ENCODE peak calls at places on chromosomes 12 and 14, in four cellular contexts. U, K, O and I are unnamed samples.

GRCh38 chr14:22251090-22251489 is 337.9 kb downstream of the DAD1 start:
- DNase-seq in U (no peak), K (no peak), O (no peak), I (no peak)

GRCh38 chr12:48183091-48183875 is at the start of gene CCDC184:
- DNase-seq in U (peak), K (peak), O (no peak), I (peak)

GRCh38 chr12:45216297-45216982 is 545 bp downstream of the ANO6 start:
- DNase-seq in U (peak), K (peak), O (peak), I (peak)

GRCh38 chr14:101184104-101184455 is 280.6 kb upstream of the RTL1 start:
- DNase-seq in U (peak), K (no peak), O (no peak), I (no peak)

GRCh38 chr12:92462049-92462448 is 240.7 kb upstream of the PLEKHG7 start:
- DNase-seq in U (no peak), K (no peak), O (peak), I (no peak)

GRCh38 chr14:32491413-32492016 is 162.4 kb downstream of the AKAP6 start:
- DNase-seq in U (no peak), K (no peak), O (no peak), I (no peak)

GRCh38 chr14:101721951-101722661 is 39.4 kb upstream of the PPP2R5C start:
- DNase-seq in U (no peak), K (no peak), O (peak), I (no peak)

GRCh38 chr14:36845346-36846042 is 183.8 kb downstream of the PAX9 start:
- DNase-seq in U (no peak), K (no peak), O (no peak), I (no peak)

GRCh38 chr14:52253503-52253902 is 14.0 kb upstream of the PTGDR start:
- DNase-seq in U (no peak), K (peak), O (no peak), I (no peak)

GRCh38 chr14:61382842-61383241 is 61.5 kb downstream of the PRKCH start:
- DNase-seq in U (no peak), K (no peak), O (no peak), I (no peak)

GRCh38 chr14:77051101-77051500 is 22.6 kb upstream of the IRF2BPL start:
- DNase-seq in U (peak), K (no peak), O (no peak), I (no peak)

GRCh38 chr12:67430708-67431335 is 161.7 kb downstream of the CAND1 start:
- DNase-seq in U (no peak), K (peak), O (no peak), I (no peak)

GRCh38 chr14:24298892-24299254 is 707 bp downstream of the DHRS1 start:
- DNase-seq in U (no peak), K (no peak), O (peak), I (peak)

GRCh38 chr12:106081606-106082005 is 57.1 kb downstream of the NUAK1 start:
- DNase-seq in U (no peak), K (no peak), O (peak), I (no peak)

GRCh38 chr14:104562606-104563005 is 17.0 kb upstream of the C14orf180 start:
- DNase-seq in U (no peak), K (no peak), O (no peak), I (no peak)

GRCh38 chr14:29846339-29847129 is 81.1 kb downstream of the PRKD1 start:
- DNase-seq in U (no peak), K (no peak), O (no peak), I (no peak)

GRCh38 chr12:82966160-82966559 is 279.5 kb downstream of the TMTC2 start:
- DNase-seq in U (no peak), K (no peak), O (no peak), I (no peak)

GRCh38 chr12:8108808-8109398 is 14.5 kb upstream of the CLEC4A start:
- DNase-seq in U (peak), K (peak), O (peak), I (peak)

GRCh38 chr12:51906452-51907082 is 737 bp upstream of the ACVRL1 start:
- DNase-seq in U (peak), K (no peak), O (no peak), I (no peak)

GRCh38 chr12:124238886-124239285 is 56.0 kb upstream of the RFLNA start:
- DNase-seq in U (no peak), K (no peak), O (peak), I (no peak)

GRCh38 chr12:48956279-48957140 is 777 bp downstream of the ARF3 start:
- DNase-seq in U (peak), K (peak), O (peak), I (peak)

GRCh38 chr12:79400481-79400880 is 290.3 kb downstream of the PAWR start:
- DNase-seq in U (no peak), K (no peak), O (no peak), I (no peak)

GRCh38 chr12:116620085-116620734 is 61.0 kb downstream of the MAP1LC3B2 start:
- DNase-seq in U (no peak), K (no peak), O (peak), I (peak)

GRCh38 chr14:68945585-68946289 is 33.4 kb downstream of the ACTN1 start:
- DNase-seq in U (no peak), K (no peak), O (peak), I (peak)

GRCh38 chr12:92977326-92977725 is 48.2 kb upstream of the EEA1 start:
- DNase-seq in U (no peak), K (no peak), O (no peak), I (no peak)

GRCh38 chr14:88554458-88555286 is at the start of gene PTPN21:
- DNase-seq in U (peak), K (peak), O (peak), I (peak)

GRCh38 chr12:103391103-103391502 is 104.7 kb downstream of the C12orf42 start:
- DNase-seq in U (no peak), K (no peak), O (no peak), I (no peak)

GRCh38 chr12:14111230-14111865 is 129.9 kb upstream of the GRIN2B start:
- DNase-seq in U (peak), K (peak), O (peak), I (no peak)

GRCh38 chr12:46788247-46788887 is 37.4 kb downstream of the SLC38A4 start:
- DNase-seq in U (no peak), K (no peak), O (no peak), I (no peak)

GRCh38 chr12:49623142-49623899 is at the start of gene PRPF40B:
- DNase-seq in U (peak), K (peak), O (peak), I (peak)

GRCh38 chr12:111066744-111067437 is 146.5 kb upstream of the MYL2 start:
- DNase-seq in U (no peak), K (no peak), O (no peak), I (peak)

GRCh38 chr14:31118892-31119291 is 88.7 kb downstream of the HECTD1 start:
- DNase-seq in U (no peak), K (no peak), O (no peak), I (no peak)

GRCh38 chr14:29810657-29811056 is 117.0 kb downstream of the PRKD1 start:
- DNase-seq in U (no peak), K (no peak), O (no peak), I (no peak)

GRCh38 chr12:52044284-52044983 is 6.8 kb upstream of the NR4A1 start:
- DNase-seq in U (no peak), K (no peak), O (no peak), I (no peak)

GRCh38 chr12:121996945-121997612 is 24.6 kb upstream of the BCL7A start:
- DNase-seq in U (no peak), K (no peak), O (no peak), I (peak)

GRCh38 chr12:92244036-92244435 is 98.4 kb upstream of the BTG1 start:
- DNase-seq in U (no peak), K (no peak), O (no peak), I (no peak)

GRCh38 chr12:123151679-123152454 is 977 bp upstream of the PITPNM2 start:
- DNase-seq in U (no peak), K (no peak), O (no peak), I (no peak)

GRCh38 chr12:24960222-24960855 is 11.4 kb upstream of the BCAT1 start:
- DNase-seq in U (no peak), K (peak), O (peak), I (peak)

GRCh38 chr12:132761032-132761910 is at the start of gene ANKLE2:
- DNase-seq in U (peak), K (peak), O (peak), I (peak)

GRCh38 chr14:81677736-81678135 is 144.1 kb upstream of the SEL1L start:
- DNase-seq in U (no peak), K (no peak), O (no peak), I (no peak)

GRCh38 chr14:81676879-81677278 is 143.2 kb upstream of the SEL1L start:
- DNase-seq in U (no peak), K (no peak), O (no peak), I (no peak)

GRCh38 chr14:81669308-81669707 is 135.7 kb upstream of the SEL1L start:
- DNase-seq in U (no peak), K (no peak), O (no peak), I (no peak)

GRCh38 chr14:81676395-81676794 is 142.7 kb upstream of the SEL1L start:
- DNase-seq in U (no peak), K (no peak), O (no peak), I (no peak)

DNA sequence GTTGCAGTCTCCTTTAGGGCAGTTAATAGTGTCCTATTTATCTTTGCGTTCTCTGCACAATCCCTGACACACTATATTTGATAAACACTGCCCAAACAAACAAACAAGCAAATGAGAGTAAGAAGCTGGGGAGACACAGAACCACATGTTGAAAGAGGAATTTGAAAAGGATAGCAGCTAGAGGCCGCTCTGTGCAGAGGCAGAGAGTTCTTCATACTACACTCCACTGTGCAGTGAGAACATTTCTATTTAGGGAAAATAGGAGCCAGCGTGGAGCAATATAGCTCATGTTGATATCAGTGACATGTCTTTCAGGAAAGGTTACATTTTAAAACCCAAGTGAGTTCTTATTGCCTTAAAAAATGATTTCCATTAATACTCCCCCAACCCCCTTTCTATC is 140.3 kb upstream of the SEL1L start:
- DNase-seq in U (no peak), K (no peak), O (no peak), I (no peak)
- TF ChIP-seq FOXJ3 in U (no peak), K (no peak), O (no peak), I (no peak)

DNA sequence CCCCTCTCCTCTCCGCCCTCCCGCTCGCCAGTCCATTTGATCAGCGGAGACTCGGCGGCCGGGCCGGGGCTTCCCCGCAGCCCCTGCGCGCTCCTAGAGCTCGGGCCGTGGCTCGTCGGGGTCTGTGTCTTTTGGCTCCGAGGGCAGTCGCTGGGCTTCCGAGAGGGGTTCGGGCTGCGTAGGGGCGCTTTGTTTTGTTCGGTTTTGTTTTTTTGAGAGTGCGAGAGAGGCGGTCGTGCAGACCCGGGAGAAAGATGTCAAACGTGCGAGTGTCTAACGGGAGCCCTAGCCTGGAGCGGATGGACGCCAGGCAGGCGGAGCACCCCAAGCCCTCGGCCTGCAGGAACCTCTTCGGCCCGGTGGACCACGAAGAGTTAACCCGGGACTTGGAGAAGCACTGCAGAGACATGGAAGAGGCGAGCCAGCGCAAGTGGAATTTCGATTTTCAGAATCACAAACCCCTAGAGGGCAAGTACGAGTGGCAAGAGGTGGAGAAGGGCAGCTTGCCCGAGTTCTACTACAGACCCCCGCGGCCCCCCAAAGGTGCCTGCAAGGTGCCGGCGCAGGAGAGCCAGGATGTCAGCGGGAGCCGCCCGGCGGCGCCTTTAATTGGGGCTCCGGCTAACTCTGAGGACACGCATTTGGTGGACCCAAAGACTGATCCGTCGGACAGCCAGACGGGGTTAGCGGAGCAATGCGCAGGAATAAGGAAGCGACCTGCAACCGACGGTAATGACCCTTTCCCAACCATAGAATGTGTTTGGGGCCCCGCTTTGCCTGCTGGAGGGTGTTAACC is 616 bp downstream of the CDKN1B start:
- DNase-seq in U (peak), K (peak), O (no peak), I (peak)
- TF ChIP-seq FOXJ3 in U (peak), K (no peak), O (no peak), I (no peak)

DNA sequence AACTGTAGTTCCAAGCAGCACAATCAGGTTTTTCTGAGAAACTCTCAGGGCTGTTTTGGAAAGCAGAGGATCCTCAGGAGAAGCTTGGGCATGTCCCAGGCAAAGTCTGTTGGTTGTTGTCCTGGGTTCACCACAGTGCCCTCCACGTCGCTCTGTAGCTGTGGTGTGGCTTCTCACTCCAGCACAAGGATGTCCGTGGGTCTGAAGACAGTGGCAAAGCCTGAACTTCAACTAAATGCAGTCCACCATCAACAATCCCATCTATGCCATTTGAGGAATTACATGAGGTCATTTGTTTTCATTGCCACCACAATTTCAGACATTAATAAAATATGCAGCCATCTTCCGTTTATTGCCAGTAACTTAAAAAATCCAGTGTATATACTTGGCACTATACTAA is 272.2 kb downstream of the LRIG3 start:
- DNase-seq in U (no peak), K (no peak), O (no peak), I (no peak)
- TF ChIP-seq FOXJ3 in U (no peak), K (no peak), O (no peak), I (no peak)

GRCh38 chr14:99171396-99171795 is 100.6 kb downstream of the BCL11B start:
- DNase-seq in U (no peak), K (no peak), O (no peak), I (no peak)
- TF ChIP-seq FOXJ3 in U (no peak), K (no peak), O (no peak), I (no peak)

GRCh38 chr12:1695836-1696670 is 5.2 kb downstream of the ADIPOR2 start:
- DNase-seq in U (no peak), K (no peak), O (no peak), I (no peak)

GRCh38 chr12:1697253-1697652 is 6.4 kb downstream of the ADIPOR2 start:
- DNase-seq in U (no peak), K (no peak), O (no peak), I (no peak)

GRCh38 chr12:1698638-1699214 is 7.9 kb downstream of the ADIPOR2 start:
- DNase-seq in U (no peak), K (no peak), O (no peak), I (no peak)

GRCh38 chr12:1692895-1693294 is 2.0 kb downstream of the ADIPOR2 start:
- DNase-seq in U (no peak), K (no peak), O (no peak), I (no peak)

DNA sequence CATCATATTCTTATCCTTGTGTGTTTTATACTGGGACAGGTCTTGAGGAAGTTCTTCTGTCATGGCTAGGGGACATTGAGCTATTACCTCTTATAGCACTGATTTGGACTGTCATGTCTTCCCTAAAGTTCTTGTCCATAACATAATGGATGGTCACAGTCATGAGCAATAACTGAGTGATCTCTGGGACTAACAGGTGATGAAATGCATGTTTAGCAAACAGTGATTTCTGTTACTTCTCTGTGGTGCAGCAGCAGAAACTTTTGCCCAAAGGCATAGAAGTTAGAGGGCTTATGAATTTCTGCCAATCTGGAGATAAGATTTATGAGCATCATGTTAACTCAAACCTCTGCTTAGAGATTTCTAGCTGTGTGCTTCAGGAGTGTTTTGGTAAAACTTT is 5.9 kb downstream of the ADIPOR2 start:
- DNase-seq in U (no peak), K (no peak), O (peak), I (no peak)
- TF ChIP-seq FOXJ3 in U (no peak), K (no peak), O (no peak), I (no peak)

GRCh38 chr14:70897475-70897874 is 9.8 kb upstream of the PCNX1 start:
- DNase-seq in U (no peak), K (no peak), O (no peak), I (no peak)
- TF ChIP-seq FOXJ3 in U (no peak), K (no peak), O (no peak), I (no peak)

DNA sequence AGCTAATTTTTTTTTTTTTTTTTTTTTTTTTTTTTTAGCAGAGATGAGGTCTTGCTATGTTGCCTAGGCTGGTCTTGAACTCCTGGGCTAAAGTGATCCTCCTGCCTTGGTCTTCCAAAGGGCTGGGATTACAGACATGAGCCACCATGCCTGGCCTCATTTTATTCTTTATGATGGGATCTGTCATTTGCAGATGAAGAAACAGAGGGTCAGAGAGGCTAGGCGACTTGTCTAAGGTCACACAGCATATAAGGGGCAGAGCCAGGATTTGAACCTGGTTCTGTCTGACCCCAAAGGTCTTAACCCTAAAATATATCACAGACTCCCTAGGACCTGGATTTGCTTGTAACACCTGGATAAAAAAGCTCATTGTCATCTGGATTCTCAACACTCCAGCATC is 282.6 kb downstream of the KSR2 start:
- DNase-seq in U (no peak), K (no peak), O (no peak), I (no peak)
- TF ChIP-seq FOXJ3 in U (no peak), K (no peak), O (no peak), I (no peak)

DNA sequence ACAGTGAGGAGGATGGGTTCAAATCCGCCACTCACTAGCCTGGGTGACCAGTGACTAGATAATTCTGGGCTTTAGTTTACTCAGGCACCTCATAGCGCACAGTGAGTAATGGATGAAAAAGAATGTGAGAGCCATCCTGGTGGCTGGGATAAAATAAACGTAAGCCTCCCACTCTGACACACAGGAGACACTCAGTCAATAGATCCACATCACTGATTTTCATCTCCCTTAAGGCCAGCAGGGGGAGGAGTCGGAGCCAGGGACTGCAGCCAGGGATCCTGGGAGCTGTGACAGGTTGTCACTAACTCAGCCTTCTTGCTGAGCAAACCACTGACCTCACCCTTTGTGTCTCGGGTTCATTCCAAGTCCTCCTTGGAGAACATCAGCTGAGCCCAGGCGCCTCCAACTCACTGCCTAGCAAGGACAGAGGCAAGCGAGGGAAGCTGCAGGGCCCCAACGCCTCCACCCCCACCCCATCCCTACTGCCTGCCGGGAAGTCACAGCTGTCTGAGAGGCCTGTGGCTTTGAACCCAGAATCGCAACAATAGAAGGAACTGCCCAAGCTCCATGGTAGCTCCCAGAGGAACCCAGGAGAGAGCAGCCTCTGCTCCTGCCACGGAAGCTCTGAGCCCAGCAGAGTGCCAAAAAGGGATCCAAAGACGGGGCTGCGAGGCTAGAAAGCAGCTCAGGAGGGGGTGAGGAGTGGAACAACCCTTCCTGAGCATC is 30.7 kb downstream of the PXN start:
- DNase-seq in U (peak), K (peak), O (peak), I (peak)
- TF ChIP-seq FOXJ3 in U (no peak), K (no peak), O (no peak), I (no peak)

GRCh38 chr14:21227981-21228380 is 41.3 kb downstream of the HNRNPC start:
- DNase-seq in U (no peak), K (no peak), O (no peak), I (no peak)
- TF ChIP-seq FOXJ3 in U (no peak), K (no peak), O (no peak), I (no peak)